ENCODE peak calls at places on chromosome 22, in eight cellular contexts. F is breast epithelium; J is CD8-positive, alpha-beta T cell; C is fibroblast of mammary gland; U is GDM1; I is RWPE1; H is D341Med; Y is T47D. T is an unnamed sample.

GRCh38 chr22:40030757-40031092 is 36.0 kb downstream of the FAM83F start:
- DNase-seq in F (peak), J (no peak), C (no peak), U (no peak), I (no peak), H (peak), Y (no peak), T (no peak)

GRCh38 chr22:17802822-17803221 is 28.6 kb upstream of the BID start:
- DNase-seq in F (no peak), J (no peak), C (no peak), U (no peak), I (no peak), H (no peak), Y (no peak), T (no peak)

GRCh38 chr22:40890881-40891280 is 29.0 kb upstream of the DNAJB7 start:
- DNase-seq in F (no peak), J (no peak), C (peak), U (no peak), I (no peak), H (no peak), Y (no peak), T (peak)

GRCh38 chr22:16933274-16933923 is 74.6 kb downstream of the GAB4 start:
- DNase-seq in F (no peak), J (no peak), C (no peak), U (no peak), I (no peak), H (no peak), Y (no peak), T (no peak)

GRCh38 chr22:43637861-43638260 is 174.2 kb downstream of the EFCAB6 start:
- DNase-seq in F (no peak), J (no peak), C (no peak), U (no peak), I (no peak), H (no peak), Y (no peak), T (no peak)

GRCh38 chr22:20022231-20023069 is 1.5 kb downstream of the TANGO2 start:
- DNase-seq in F (no peak), J (no peak), C (no peak), U (no peak), I (no peak), H (no peak), Y (no peak), T (no peak)

GRCh38 chr22:17969732-17970131 is 54.6 kb downstream of the MICAL3 start:
- DNase-seq in F (no peak), J (no peak), C (peak), U (no peak), I (peak), H (no peak), Y (no peak), T (peak)

GRCh38 chr22:24444729-24445466 is 17.5 kb downstream of the ADORA2A start:
- DNase-seq in F (no peak), J (no peak), C (no peak), U (no peak), I (no peak), H (peak), Y (no peak), T (no peak)

GRCh38 chr22:47032956-47033647 is 270.7 kb downstream of the TBC1D22A start:
- DNase-seq in F (no peak), J (no peak), C (no peak), U (no peak), I (peak), H (no peak), Y (no peak), T (no peak)

GRCh38 chr22:50250555-50251471 is at the start of gene HDAC10:
- DNase-seq in F (peak), J (peak), C (peak), U (peak), I (no peak), H (peak), Y (peak), T (peak)

GRCh38 chr22:39117585-39118191 is 20.6 kb downstream of the APOBEC3H start:
- DNase-seq in F (no peak), J (peak), C (peak), U (peak), I (no peak), H (peak), Y (peak), T (peak)

GRCh38 chr22:30312053-30312452 is 14.7 kb downstream of the TBC1D10A start:
- DNase-seq in F (no peak), J (no peak), C (peak), U (no peak), I (peak), H (no peak), Y (no peak), T (peak)

GRCh38 chr22:38935023-38935422 is 22.4 kb upstream of the APOBEC3A start:
- DNase-seq in F (peak), J (no peak), C (no peak), U (no peak), I (peak), H (no peak), Y (no peak), T (no peak)

GRCh38 chr22:34587357-34588356 is 478.3 kb upstream of the ISX start:
- DNase-seq in F (no peak), J (no peak), C (no peak), U (no peak), I (no peak), H (no peak), Y (no peak), T (no peak)

GRCh38 chr22:49322231-49322630 is 505.4 kb downstream of the BRD1 start:
- DNase-seq in F (no peak), J (no peak), C (no peak), U (no peak), I (no peak), H (peak), Y (no peak), T (no peak)

GRCh38 chr22:39148727-39149535 is 3.5 kb downstream of the CBX7 start:
- DNase-seq in F (no peak), J (peak), C (no peak), U (no peak), I (no peak), H (peak), Y (no peak), T (no peak)

GRCh38 chr22:21643533-21644357 is 1.6 kb downstream of the SDF2L1 start:
- DNase-seq in F (no peak), J (no peak), C (no peak), U (no peak), I (no peak), H (no peak), Y (no peak), T (no peak)

GRCh38 chr22:39263626-39264025 is 18.8 kb upstream of the PDGFB start:
- DNase-seq in F (no peak), J (no peak), C (no peak), U (no peak), I (no peak), H (no peak), Y (no peak), T (no peak)

GRCh38 chr22:39439170-39439569 is 17.6 kb upstream of the MGAT3 start:
- DNase-seq in F (no peak), J (no peak), C (peak), U (no peak), I (no peak), H (no peak), Y (no peak), T (peak)

GRCh38 chr22:47107431-47107830 is 345.0 kb downstream of the TBC1D22A start:
- DNase-seq in F (no peak), J (no peak), C (peak), U (no peak), I (peak), H (no peak), Y (no peak), T (peak)

GRCh38 chr22:39300198-39300830 is 19.1 kb downstream of the RPL3 start:
- DNase-seq in F (peak), J (no peak), C (no peak), U (peak), I (no peak), H (no peak), Y (no peak), T (peak)

GRCh38 chr22:46116491-46116958 is 33.8 kb upstream of the PPARA start:
- DNase-seq in F (peak), J (peak), C (peak), U (peak), I (peak), H (peak), Y (peak), T (peak)

GRCh38 chr22:32024791-32025190 is 18.3 kb upstream of the SLC5A1 start:
- DNase-seq in F (no peak), J (no peak), C (peak), U (no peak), I (peak), H (no peak), Y (no peak), T (peak)

GRCh38 chr22:27238935-27239510 is 562.5 kb downstream of the MN1 start:
- DNase-seq in F (no peak), J (no peak), C (peak), U (no peak), I (peak), H (no peak), Y (no peak), T (peak)

GRCh38 chr22:38172489-38173155 is 9.0 kb downstream of the PLA2G6 start:
- DNase-seq in F (peak), J (peak), C (no peak), U (peak), I (no peak), H (no peak), Y (no peak), T (peak)

GRCh38 chr22:40423882-40424640 is 53.7 kb downstream of the SGSM3 start:
- DNase-seq in F (peak), J (no peak), C (no peak), U (no peak), I (no peak), H (no peak), Y (no peak), T (no peak)

GRCh38 chr22:19680911-19681862 is 33.1 kb upstream of the SEPTIN5 start:
- DNase-seq in F (no peak), J (no peak), C (no peak), U (no peak), I (no peak), H (no peak), Y (no peak), T (no peak)

GRCh38 chr22:26885441-26886261 is 228.3 kb downstream of the MIAT start:
- DNase-seq in F (no peak), J (no peak), C (no peak), U (no peak), I (no peak), H (no peak), Y (no peak), T (no peak)

GRCh38 chr22:36644333-36644757 is 59.2 kb downstream of the CACNG2 start:
- DNase-seq in F (no peak), J (no peak), C (peak), U (peak), I (peak), H (no peak), Y (peak), T (peak)

GRCh38 chr22:44661659-44662569 is 40.1 kb upstream of the PRR5 start:
- DNase-seq in F (no peak), J (no peak), C (no peak), U (no peak), I (no peak), H (no peak), Y (no peak), T (no peak)

GRCh38 chr22:36461665-36462474 is 19.6 kb downstream of the TXN2 start:
- DNase-seq in F (peak), J (no peak), C (peak), U (no peak), I (peak), H (peak), Y (peak), T (peak)

GRCh38 chr22:22201185-22201924 is 43.2 kb upstream of the VPREB1 start:
- DNase-seq in F (peak), J (no peak), C (peak), U (no peak), I (peak), H (peak), Y (peak), T (peak)

GRCh38 chr22:39725351-39726035 is 154.9 kb downstream of the CACNA1I start:
- DNase-seq in F (peak), J (no peak), C (no peak), U (no peak), I (no peak), H (peak), Y (no peak), T (no peak)

GRCh38 chr22:38110008-38110862 is at the start of gene BAIAP2L2:
- DNase-seq in F (no peak), J (no peak), C (no peak), U (no peak), I (peak), H (no peak), Y (no peak), T (no peak)

GRCh38 chr22:50189184-50189848 is 3.6 kb downstream of the TRABD start:
- DNase-seq in F (no peak), J (no peak), C (no peak), U (no peak), I (no peak), H (no peak), Y (no peak), T (no peak)

GRCh38 chr22:19350947-19351346 is 59.4 kb upstream of the CLTCL1 start:
- DNase-seq in F (no peak), J (no peak), C (no peak), U (no peak), I (no peak), H (no peak), Y (no peak), T (no peak)